ENCODE peak calls at places on chromosomes 5 and 9, in eight cellular contexts. F is mammary epithelial cell, E is K562, C is neural progenitor cell, N is HepG2, M is PC-3, X is endothelial cell of umbilical vein, Y is H1. J is an unnamed sample. For H3K79me2, the result is how much of the 10 kb centered on the place peaks cover.

GRCh38 chr5:75040973-75041372 is 11.4 kb downstream of the GCNT4 start:
- DNase-seq in F (peak), E (no peak), C (no peak), N (no peak), M (peak), X (no peak), Y (no peak), J (peak)

GRCh38 chr5:54611290-54611951 is 93.9 kb downstream of the SNX18 start:
- DNase-seq in F (no peak), E (no peak), C (no peak), N (no peak), M (no peak), X (peak), Y (no peak), J (peak)

GRCh38 chr9:137492464-137493162 is 33.5 kb upstream of the NSMF start:
- DNase-seq in F (peak), E (peak), C (no peak), N (no peak), M (peak), X (no peak), Y (no peak), J (peak)

GRCh38 chr5:123809594-123810172 is 297.7 kb downstream of the CSNK1G3 start:
- DNase-seq in F (no peak), E (no peak), C (no peak), N (no peak), M (no peak), X (no peak), Y (no peak), J (no peak)

GRCh38 chr5:127958421-127959011 is 125.0 kb upstream of the SLC12A2 start:
- DNase-seq in F (no peak), E (no peak), C (no peak), N (peak), M (peak), X (peak), Y (no peak), J (no peak)

GRCh38 chr9:108622467-108622866 is 233.3 kb downstream of the ACTL7B start:
- DNase-seq in F (peak), E (no peak), C (no peak), N (no peak), M (peak), X (no peak), Y (no peak), J (peak)

GRCh38 chr5:177140312-177140711 is 6.7 kb downstream of the NSD1 start:
- DNase-seq in F (no peak), E (no peak), C (no peak), N (no peak), M (no peak), X (no peak), Y (no peak), J (no peak)

GRCh38 chr5:55159763-55160492 is at the start of gene GPX8:
- DNase-seq in F (peak), E (peak), C (peak), N (peak), M (peak), X (peak), Y (no peak), J (peak)

GRCh38 chr5:173010547-173011464 is 27.2 kb downstream of the ATP6V0E1 start:
- DNase-seq in F (peak), E (peak), C (peak), N (peak), M (no peak), X (peak), Y (peak), J (peak)

GRCh38 chr5:61746836-61747575 is 414.9 kb downstream of the ZSWIM6 start:
- DNase-seq in F (no peak), E (no peak), C (no peak), N (no peak), M (no peak), X (no peak), Y (no peak), J (no peak)

GRCh38 chr9:107638922-107639321 is 149.4 kb upstream of the KLF4 start:
- DNase-seq in F (no peak), E (no peak), C (peak), N (no peak), M (no peak), X (peak), Y (no peak), J (peak)

GRCh38 chr9:7909537-7909936 is 110.0 kb upstream of the DMAC1 start:
- DNase-seq in F (no peak), E (no peak), C (no peak), N (no peak), M (no peak), X (no peak), Y (no peak), J (no peak)

GRCh38 chr5:163874431-163874830 is 369.0 kb downstream of the MAT2B start:
- DNase-seq in F (no peak), E (no peak), C (no peak), N (no peak), M (no peak), X (no peak), Y (no peak), J (no peak)

GRCh38 chr9:79686381-79687130 is 114.8 kb downstream of the TLE4 start:
- DNase-seq in F (peak), E (no peak), C (no peak), N (no peak), M (peak), X (no peak), Y (no peak), J (peak)

GRCh38 chr5:122297587-122298298 is 14.3 kb upstream of the SNCAIP start:
- DNase-seq in F (no peak), E (no peak), C (no peak), N (no peak), M (no peak), X (no peak), Y (no peak), J (no peak)

GRCh38 chr5:148455055-148455675 is 71.4 kb downstream of the FBXO38 start:
- DNase-seq in F (no peak), E (no peak), C (no peak), N (no peak), M (no peak), X (no peak), Y (no peak), J (peak)

GRCh38 chr5:166117062-166117743 is 2174.2 kb upstream of the WWC1 start:
- DNase-seq in F (no peak), E (no peak), C (no peak), N (no peak), M (no peak), X (no peak), Y (no peak), J (no peak)

GRCh38 chr9:93297659-93298497 is 113.9 kb downstream of the WNK2 start:
- DNase-seq in F (no peak), E (no peak), C (no peak), N (no peak), M (no peak), X (no peak), Y (peak), J (no peak)

GRCh38 chr5:157266286-157267007 is 524 bp downstream of the CYFIP2 start:
- DNase-seq in F (no peak), E (no peak), C (peak), N (no peak), M (peak), X (peak), Y (peak), J (peak)

GRCh38 chr5:145680169-145680568 is 155.0 kb downstream of the PRELID2 start:
- DNase-seq in F (no peak), E (peak), C (peak), N (no peak), M (peak), X (no peak), Y (peak), J (no peak)

GRCh38 chr5:119274767-119275130 is 81.1 kb upstream of the TNFAIP8 start:
- DNase-seq in F (peak), E (no peak), C (no peak), N (no peak), M (no peak), X (peak), Y (no peak), J (peak)

GRCh38 chr5:40446910-40447309 is 232.8 kb upstream of the PTGER4 start:
- DNase-seq in F (peak), E (no peak), C (no peak), N (peak), M (peak), X (peak), Y (no peak), J (peak)

GRCh38 chr9:15264918-15265317 is 42.1 kb downstream of the TTC39B start:
- DNase-seq in F (no peak), E (no peak), C (no peak), N (no peak), M (no peak), X (no peak), Y (no peak), J (no peak)

GRCh38 chr5:88882321-88883038 is 504 bp downstream of the MEF2C start:
- DNase-seq in F (no peak), E (peak), C (no peak), N (no peak), M (peak), X (peak), Y (no peak), J (peak)

GRCh38 chr9:23825700-23826099 is 340 bp downstream of the ELAVL2 start:
- DNase-seq in F (no peak), E (no peak), C (peak), N (no peak), M (no peak), X (no peak), Y (no peak), J (peak)
- H3K9ac ChIP-seq in F (peak), E (no peak), C (no peak), N (no peak), M (peak), X (no peak), Y (no peak), J (no peak)

GRCh38 chr9:33140406-33141360 is 26.5 kb downstream of the B4GALT1 start:
- DNase-seq in F (no peak), E (no peak), C (no peak), N (no peak), M (no peak), X (peak), Y (no peak), J (no peak)

GRCh38 chr9:33137271-33137670 is 29.9 kb downstream of the B4GALT1 start:
- DNase-seq in F (no peak), E (no peak), C (no peak), N (no peak), M (no peak), X (no peak), Y (no peak), J (no peak)

GRCh38 chr9:33137781-33138264 is 29.3 kb downstream of the B4GALT1 start:
- DNase-seq in F (no peak), E (no peak), C (no peak), N (no peak), M (no peak), X (no peak), Y (no peak), J (no peak)

GRCh38 chr9:33138768-33139167 is 28.4 kb downstream of the B4GALT1 start:
- DNase-seq in F (no peak), E (no peak), C (no peak), N (no peak), M (no peak), X (no peak), Y (no peak), J (no peak)

GRCh38 chr9:33139421-33140228 is 27.5 kb downstream of the B4GALT1 start:
- DNase-seq in F (no peak), E (peak), C (peak), N (peak), M (no peak), X (no peak), Y (no peak), J (peak)
- H3K79me2 ChIP-seq in F (half or more), E (under half), C (under half), N (half or more), M (half or more), X (half or more), Y (under half), J (half or more)

DNA sequence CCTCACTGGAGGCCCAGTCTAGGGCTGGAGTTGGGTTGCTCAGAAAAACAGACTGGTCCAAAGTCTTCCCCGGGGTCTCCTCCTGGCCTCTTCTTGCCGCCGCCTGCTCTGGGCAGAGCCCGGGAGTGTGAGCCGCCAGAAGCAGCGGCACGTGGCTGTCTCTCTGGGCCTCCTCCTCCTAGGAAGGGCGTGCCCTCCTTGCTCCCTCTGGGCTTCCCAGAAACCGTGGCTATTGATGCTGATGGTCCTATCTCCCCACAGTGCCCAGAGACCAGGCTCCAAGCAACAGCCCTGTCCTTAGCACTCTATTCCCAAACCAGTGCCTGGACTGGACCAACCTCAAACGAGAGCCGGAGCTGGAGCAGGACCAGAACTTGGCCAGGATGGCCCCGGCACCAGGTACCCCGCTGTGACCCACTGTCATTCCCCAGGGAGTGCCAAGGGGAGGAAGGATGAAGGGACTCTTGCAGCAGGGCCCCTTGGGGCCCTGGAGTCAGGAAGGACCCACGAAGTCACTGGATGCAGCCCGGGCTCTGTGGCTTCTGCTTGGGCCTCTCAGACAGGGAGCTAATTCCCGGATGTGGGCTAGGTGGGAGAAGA is 8.6 kb downstream of the GFI1B start:
- DNase-seq in F (no peak), E (no peak), C (no peak), N (no peak), M (no peak), X (no peak), Y (no peak), J (peak)
- TF ChIP-seq EZH2 in F (no peak), E (no peak), C (no peak), N (no peak), M (no peak), X (no peak), Y (no peak), J (no peak)

DNA sequence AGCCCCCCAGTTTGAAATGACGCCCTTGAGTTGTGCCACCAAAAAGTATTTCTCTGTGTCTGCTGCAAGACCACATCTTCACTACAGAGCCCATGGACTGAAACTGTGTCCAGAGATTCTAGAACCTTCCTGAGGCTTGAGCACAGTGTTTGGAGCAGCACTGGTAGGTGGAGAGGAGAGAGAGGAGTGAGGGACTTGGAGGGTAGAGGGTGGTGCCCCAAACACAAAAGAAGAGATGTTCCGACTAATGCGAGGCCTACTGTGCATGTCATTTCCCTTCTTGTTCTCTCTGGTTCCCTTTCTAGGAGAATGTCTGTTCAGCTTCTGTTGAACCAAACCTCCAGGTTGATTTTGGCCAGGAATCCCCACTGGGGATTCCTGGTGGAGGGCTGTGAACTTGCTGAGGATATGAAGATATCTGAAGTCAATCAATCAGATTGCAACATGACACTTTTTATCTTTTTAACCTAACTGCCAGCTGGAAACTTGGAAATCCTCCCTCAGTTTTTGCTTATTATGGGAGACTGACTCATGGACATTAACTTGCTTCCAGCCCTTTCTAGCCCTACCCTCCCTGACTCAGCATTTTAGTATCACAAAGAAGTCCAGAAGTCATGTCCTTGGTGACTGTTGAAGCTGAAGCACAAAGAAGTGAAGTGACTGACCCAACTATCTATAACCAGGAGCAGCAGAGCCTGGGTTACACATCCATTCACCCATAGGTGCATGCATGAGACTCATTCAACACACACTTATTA is 154.5 kb downstream of the NR3C1 start:
- DNase-seq in F (peak), E (peak), C (no peak), N (peak), M (peak), X (no peak), Y (no peak), J (peak)
- H3K9ac ChIP-seq in F (no peak), E (peak), C (no peak), N (no peak), M (peak), X (no peak), Y (no peak), J (peak)

GRCh38 chr5:35112300-35112699 is 64.6 kb upstream of the AGXT2 start:
- DNase-seq in F (no peak), E (no peak), C (no peak), N (no peak), M (no peak), X (no peak), Y (no peak), J (no peak)
- H3K79me2 ChIP-seq in F (under half), E (under half), C (under half), N (under half), M (under half), X (under half), Y (under half), J (under half)

J was measured in GM23248.